ENCODE peak calls at places on chromosome 1, in six cellular contexts. T, N, A, O, S and P are unnamed samples.

GRCh38 chr1:147292012-147292411 is 49.5 kb downstream of the CHD1L start:
- DNase-seq in T (no peak), O (no peak), N (no peak), A (peak; percentile 67), S (no peak), P (no peak)

GRCh38 chr1:20470174-20470573 is 15.8 kb downstream of the CAMK2N1 start:
- DNase-seq in N (peak; percentile 62), T (no peak), O (no peak), A (no peak), S (no peak), P (no peak)

GRCh38 chr1:151314137-151314875 is 12.9 kb downstream of the PI4KB start:
- DNase-seq in S (no peak), A (peak; percentile 82), O (peak; percentile 87), N (peak; percentile 96), T (no peak), P (peak; percentile 85)

GRCh38 chr1:208243851-208244583 is at the start of gene PLXNA2:
- DNase-seq in O (peak; percentile 76), T (peak; percentile 57), S (peak; percentile 31), A (peak; percentile 65), N (peak; percentile 69), P (peak; percentile 93)

GRCh38 chr1:6734579-6735397 is 33.2 kb upstream of the DNAJC11 start:
- DNase-seq in S (no peak), O (no peak), A (no peak), T (no peak), N (peak; percentile 25), P (no peak)

GRCh38 chr1:236524892-236525179 is 1.1 kb downstream of the LGALS8 start:
- DNase-seq in T (no peak), A (no peak), O (no peak), S (no peak), N (no peak), P (no peak)

GRCh38 chr1:207922554-207922953 is 11.6 kb upstream of the CD34 start:
- DNase-seq in A (no peak), N (no peak), T (no peak), O (no peak), S (no peak), P (no peak)

GRCh38 chr1:96253281-96254035 is 468.1 kb upstream of the PTBP2 start:
- DNase-seq in T (no peak), N (no peak), A (peak; percentile 88), O (no peak), S (no peak), P (no peak)

GRCh38 chr1:42844592-42845140 is 1.7 kb upstream of the ZNF691 start:
- DNase-seq in S (no peak), A (peak; percentile 60), T (no peak), O (no peak), N (no peak), P (no peak)

GRCh38 chr1:82366694-82367093 is 566.0 kb downstream of the ADGRL2 start:
- DNase-seq in A (no peak), N (no peak), O (no peak), T (no peak), S (no peak), P (no peak)

GRCh38 chr1:20076695-20077461 is 6.9 kb downstream of the PLA2G5 start:
- DNase-seq in T (no peak), A (no peak), O (no peak), N (no peak), S (no peak), P (peak; percentile 11)

GRCh38 chr1:245092638-245092976 is 62.2 kb upstream of the KIF26B start:
- DNase-seq in N (no peak), A (no peak), S (no peak), T (no peak), O (no peak), P (no peak)

GRCh38 chr1:180841460-180841859 is 71.2 kb upstream of the KIAA1614 start:
- DNase-seq in S (no peak), T (no peak), A (no peak), N (no peak), O (no peak), P (no peak)